ENCODE peak calls at places on chromosomes 5 and 9, in six cellular contexts. B, O, K, E, J and U are unnamed samples.
A peak's percentile ranks its signal among the peaks of the same experiment; 100 is the strongest.

GRCh38 chr5:79689541-79690466 is at the start of gene CMYA5:
- DNase-seq in B (peak; percentile 28), E (no peak), O (peak; percentile 78), J (peak; percentile 35), K (peak; percentile 33), U (peak; percentile 53)

GRCh38 chr9:93582115-93582514 is 5.7 kb downstream of the PHF2 start:
- DNase-seq in B (no peak), J (no peak), E (no peak), O (no peak), K (peak; percentile 79), U (no peak)

GRCh38 chr9:72462340-72462739 is 59.1 kb upstream of the TMC1 start:
- DNase-seq in J (peak; percentile 40), B (peak; percentile 90), E (no peak), O (no peak), K (no peak), U (no peak)

GRCh38 chr9:81619353-81620008 is 69.9 kb downstream of the TLE1 start:
- DNase-seq in J (peak; percentile 18), K (no peak), O (no peak), B (peak; percentile 88), E (peak; percentile 40), U (peak; percentile 87)

GRCh38 chr5:40775085-40775845 is 19.5 kb upstream of the TTC33 start:
- DNase-seq in O (no peak), B (no peak), E (no peak), K (no peak), J (no peak), U (no peak)

GRCh38 chr9:24073237-24073636 is 247.2 kb upstream of the ELAVL2 start:
- DNase-seq in O (peak; percentile 58), E (no peak), J (no peak), K (no peak), B (no peak), U (no peak)

GRCh38 chr5:58810086-58810485 is 227.2 kb downstream of the RAB3C start:
- DNase-seq in J (no peak), K (no peak), O (no peak), E (no peak), B (no peak), U (no peak)

GRCh38 chr5:69167488-69167845 is 517 bp downstream of the CCNB1 start:
- DNase-seq in J (no peak), K (no peak), B (no peak), O (peak; percentile 70), E (peak; percentile 28), U (peak; percentile 7)

GRCh38 chr5:150206076-150206779 is 16.4 kb downstream of the SLC6A7 start:
- DNase-seq in E (no peak), O (no peak), J (no peak), K (no peak), B (peak; percentile 7), U (no peak)

GRCh38 chr5:3006526-3006925 is 255.0 kb upstream of the IRX2 start:
- DNase-seq in K (no peak), J (no peak), E (no peak), O (no peak), B (no peak), U (no peak)

GRCh38 chr9:125701351-125701750 is 5.7 kb downstream of the MAPKAP1 start:
- DNase-seq in O (peak; percentile 74), E (peak; percentile 67), K (no peak), J (peak; percentile 44), B (peak; percentile 92), U (peak; percentile 75)

GRCh38 chr9:77598510-77598909 is 49.6 kb downstream of the GNA14 start:
- DNase-seq in K (peak; percentile 33), E (no peak), O (no peak), B (peak; percentile 72), J (peak; percentile 93), U (peak; percentile 73)

GRCh38 chr9:90641868-90642558 is 611 bp downstream of the DIRAS2 start:
- DNase-seq in O (peak; percentile 24), E (no peak), K (no peak), J (no peak), B (no peak), U (no peak)

GRCh38 chr9:38417003-38417965 is 7.0 kb downstream of the IGFBPL1 start:
- DNase-seq in J (no peak), O (peak; percentile 89), E (peak; percentile 40), K (no peak), B (no peak), U (peak; percentile 13)

GRCh38 chr5:87195104-87195581 is 72.5 kb upstream of the RASA1 start:
- DNase-seq in J (peak; percentile 82), B (peak; percentile 85), O (no peak), K (no peak), E (peak; percentile 37), U (peak; percentile 82)

GRCh38 chr5:76457685-76458491 is 54.8 kb downstream of the IQGAP2 start:
- DNase-seq in B (peak; percentile 19), J (no peak), K (no peak), O (peak; percentile 40), E (peak; percentile 5), U (no peak)

GRCh38 chr5:119792154-119792799 is 162.9 kb downstream of the FAM170A start:
- DNase-seq in E (no peak), J (no peak), K (no peak), O (no peak), B (no peak), U (peak; percentile 5)

GRCh38 chr5:125033602-125034001 is 287.2 kb upstream of the ZNF608 start:
- DNase-seq in B (no peak), J (no peak), K (no peak), O (no peak), E (no peak), U (no peak)

GRCh38 chr5:140833993-140834392 is at the start of gene PCDHA7:
- DNase-seq in B (peak; percentile 14), J (peak; percentile 24), O (peak; percentile 73), K (no peak), E (no peak), U (peak; percentile 20)

GRCh38 chr5:80069918-80070318 is 34.8 kb downstream of the THBS4 start:
- DNase-seq in O (peak; percentile 18), E (no peak), J (no peak), K (peak; percentile 37), B (no peak), U (no peak)

GRCh38 chr9:127567119-127567897 is 44.8 kb upstream of the STXBP1 start:
- DNase-seq in K (peak; percentile 76), B (peak; percentile 56), O (no peak), J (peak; percentile 60), E (no peak), U (peak; percentile 54)

GRCh38 chr5:112535339-112535738 is 116.3 kb upstream of the EPB41L4A start:
- DNase-seq in J (no peak), E (no peak), B (no peak), O (no peak), K (no peak), U (no peak)

GRCh38 chr9:34491596-34491995 is 31.2 kb downstream of the ENHO start:
- DNase-seq in K (no peak), O (no peak), B (no peak), E (no peak), J (no peak), U (no peak)

GRCh38 chr9:34490360-34490759 is 31.8 kb downstream of the DNAI1 start:
- DNase-seq in E (no peak), B (no peak), J (no peak), O (no peak), K (no peak), U (no peak)

GRCh38 chr9:34490760-34491159 is 32.0 kb downstream of the ENHO start:
- DNase-seq in B (no peak), O (no peak), J (no peak), K (no peak), E (no peak), U (no peak)

GRCh38 chr9:34493972-34494535 is 28.7 kb downstream of the ENHO start:
- DNase-seq in O (peak; percentile 83), E (peak; percentile 13), J (peak; percentile 64), K (peak; percentile 47), B (peak; percentile 42), U (peak; percentile 45)

DNA sequence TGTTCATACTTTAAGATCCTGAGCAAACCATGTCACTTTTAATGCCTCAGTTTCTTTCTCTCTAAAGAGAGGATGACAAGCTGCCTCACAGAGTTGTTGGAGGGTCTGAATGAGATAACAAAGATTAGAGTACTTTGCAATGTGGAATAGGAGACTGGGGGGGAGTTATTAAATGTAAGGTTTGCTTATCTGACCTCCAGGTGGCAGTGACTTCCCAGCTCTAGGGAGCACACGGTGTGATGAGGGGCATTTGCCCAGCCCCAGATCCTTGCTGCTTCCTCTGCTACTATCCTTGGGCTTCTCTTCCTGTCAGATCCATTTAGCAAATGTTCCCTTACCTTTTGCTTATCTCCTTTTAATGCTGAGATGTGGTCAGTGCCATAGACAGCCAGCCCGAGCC is 30.7 kb downstream of the ENHO start:
- DNase-seq in E (no peak), O (peak; percentile 49), K (no peak), B (no peak), J (no peak), U (no peak)
- TF ChIP-seq CTCF in E (no peak), O (peak; percentile 63), K (no peak), B (no peak), J (no peak), U (no peak)

DNA sequence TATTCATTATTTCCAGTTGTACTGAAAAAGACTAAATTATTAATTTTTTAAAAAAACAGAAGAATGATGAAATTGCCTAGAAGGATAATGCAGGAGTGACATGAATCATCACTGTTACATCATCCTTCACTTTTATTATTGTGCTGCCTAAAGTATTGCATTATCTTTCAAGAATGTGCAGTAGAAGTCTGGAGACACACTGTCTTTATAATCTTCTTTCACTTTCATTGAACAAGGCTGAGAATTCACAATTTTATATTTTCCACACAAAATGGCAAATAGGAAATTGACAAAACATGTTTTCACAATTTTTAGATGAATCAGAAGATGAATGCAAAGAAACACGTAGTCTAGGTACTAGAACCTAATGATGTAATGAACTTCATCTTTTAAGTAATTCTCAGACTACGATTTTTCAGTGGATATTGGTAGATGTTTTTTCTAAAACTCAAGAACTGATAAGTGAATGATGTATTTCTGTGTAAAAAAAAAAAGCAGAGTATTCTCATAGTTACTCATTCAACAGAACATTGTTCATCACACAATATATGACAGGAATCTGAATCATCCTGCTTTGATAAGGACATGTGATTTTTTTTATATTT is 131.5 kb upstream of the GRHPR start:
- DNase-seq in J (peak; percentile 80), E (peak; percentile 39), B (peak; percentile 76), O (no peak), K (no peak), U (peak; percentile 89)
- H3K4me3 ChIP-seq in J (peak overlapping the region; percentile 27), E (peak overlapping the region; percentile 40), B (no peak overlapping the region), O (no peak overlapping the region), K (no peak overlapping the region), U (peak overlapping the region; percentile 26)

GRCh38 chr9:33926746-33927485 is 110.0 kb downstream of the UBE2R2 start:
- DNase-seq in O (no peak), J (no peak), B (no peak), K (no peak), E (no peak), U (no peak)

GRCh38 chr9:33931326-33931725 is 114.4 kb downstream of the UBE2R2 start:
- DNase-seq in E (no peak), B (no peak), J (no peak), K (no peak), O (no peak), U (no peak)

GRCh38 chr9:33927694-33928093 is 110.7 kb downstream of the UBE2R2 start:
- DNase-seq in B (no peak), O (no peak), K (no peak), E (no peak), J (no peak), U (no peak)

GRCh38 chr9:33934188-33934878 is 114.4 kb downstream of the UBAP2 start:
- DNase-seq in O (peak; percentile 35), E (no peak), J (no peak), B (no peak), K (no peak), U (no peak)

GRCh38 chr9:33932078-33932807 is 115.3 kb downstream of the UBE2R2 start:
- DNase-seq in K (no peak), O (no peak), J (no peak), E (no peak), B (no peak), U (no peak)
- TF ChIP-seq CTCF in K (no peak), O (no peak), J (no peak), E (no peak), B (no peak), U (no peak)

GRCh38 chr9:30258079-30258478 is 2126.4 kb upstream of the ACO1 start:
- DNase-seq in E (no peak), J (no peak), O (no peak), B (no peak), K (no peak), U (no peak)
- H3K4me3 ChIP-seq in E (no peak overlapping the region), J (no peak overlapping the region), O (no peak overlapping the region), B (no peak overlapping the region), K (no peak overlapping the region), U (no peak overlapping the region)